ENCODE peak calls at places on chromosomes 2 and 18, in four cellular contexts. D is fibroblast of lung, C is neuronal stem cell, Q is IMR-90. F is an unnamed sample.

GRCh38 chr18:40911041-40911440 is 1044.0 kb upstream of the PIK3C3 start:
- DNase-seq in D (peak; percentile 64), C (no peak), Q (peak; percentile 79), F (no peak)

GRCh38 chr2:153105829-153106578 is 372.6 kb downstream of the RPRM start:
- DNase-seq in D (no peak), C (no peak), Q (no peak), F (no peak)

GRCh38 chr18:10927290-10927979 is 221.9 kb downstream of the PIEZO2 start:
- DNase-seq in D (peak; percentile 87), C (no peak), Q (peak; percentile 89), F (no peak)

GRCh38 chr18:42268793-42269192 is 313.8 kb downstream of the PIK3C3 start:
- DNase-seq in D (no peak), C (no peak), Q (no peak), F (no peak)

GRCh38 chr2:227079726-227080125 is 84.3 kb downstream of the COL4A4 start:
- DNase-seq in D (no peak), C (no peak), Q (peak; percentile 5), F (no peak)

GRCh38 chr18:56139372-56139771 is 499.0 kb downstream of the TXNL1 start:
- DNase-seq in D (no peak), C (no peak), Q (no peak), F (no peak)

GRCh38 chr2:127943186-127943585 is 57.4 kb upstream of the AMMECR1L start:
- DNase-seq in D (no peak), C (no peak), Q (peak; percentile 33), F (no peak)

GRCh38 chr2:105052773-105053172 is 14.9 kb downstream of the MRPS9 start:
- DNase-seq in D (no peak), C (no peak), Q (no peak), F (no peak)

GRCh38 chr2:227717687-227718567 is at the start of gene SLC19A3:
- DNase-seq in D (peak; percentile 94), C (peak; percentile 63), Q (peak; percentile 50), F (peak; percentile 4)

GRCh38 chr2:12456293-12457151 is 260.2 kb upstream of the TRIB2 start:
- DNase-seq in D (peak; percentile 100), C (no peak), Q (peak; percentile 99), F (peak; percentile 86)

GRCh38 chr2:58098254-58099096 is 51.9 kb downstream of the VRK2 start:
- DNase-seq in D (peak; percentile 65), C (no peak), Q (peak; percentile 84), F (no peak)

GRCh38 chr2:228731517-228731916 is 539.6 kb downstream of the PID1 start:
- DNase-seq in D (peak; percentile 34), C (no peak), Q (peak; percentile 68), F (peak; percentile 78)

GRCh38 chr2:55365303-55365702 is 54.4 kb downstream of the CCDC88A start:
- DNase-seq in D (no peak), C (no peak), Q (peak; percentile 0), F (no peak)

GRCh38 chr2:42063383-42064171 is 15.8 kb downstream of the PKDCC start:
- DNase-seq in D (peak; percentile 94), C (no peak), Q (peak; percentile 91), F (no peak)

GRCh38 chr2:9139491-9140443 is 66.8 kb upstream of the ASAP2 start:
- DNase-seq in D (peak; percentile 59), C (peak; percentile 63), Q (peak; percentile 54), F (no peak)

GRCh38 chr2:213149332-213149875 is 2.0 kb downstream of the IKZF2 start:
- DNase-seq in D (peak; percentile 9), C (no peak), Q (peak; percentile 11), F (no peak)

GRCh38 chr2:213151437-213152064 is at the start of gene IKZF2:
- DNase-seq in D (peak; percentile 90), C (peak; percentile 92), Q (peak; percentile 94), F (no peak)

GRCh38 chr2:213148572-213149331 is 2.7 kb downstream of the IKZF2 start:
- DNase-seq in D (no peak), C (no peak), Q (no peak), F (no peak)

GRCh38 chr2:213150315-213150951 is 979 bp downstream of the IKZF2 start:
- DNase-seq in D (peak; percentile 13), C (peak; percentile 27), Q (peak; percentile 13), F (no peak)

DNA sequence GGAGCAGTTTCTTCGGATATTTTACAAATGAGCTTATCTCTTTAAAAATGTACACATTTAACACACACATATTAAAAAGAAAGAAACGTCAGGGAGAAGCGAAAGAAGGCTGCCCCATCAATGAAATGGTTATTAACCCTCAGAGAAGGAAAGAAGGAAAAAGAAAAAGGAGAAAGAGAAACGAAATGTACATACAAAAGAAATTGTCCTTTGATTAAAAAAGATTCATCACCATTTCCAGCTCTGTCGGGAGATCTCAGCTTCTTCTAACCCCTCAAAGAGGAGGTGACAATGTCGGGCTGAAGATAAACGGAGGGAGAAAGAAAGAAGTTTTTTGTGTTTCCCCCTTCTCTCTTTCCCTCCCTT is 1.5 kb downstream of the IKZF2 start:
- DNase-seq in D (no peak), C (peak; percentile 9), Q (no peak), F (no peak)
- H2AFZ ChIP-seq in D (peak overlapping the region; percentile 52), C (peak overlapping the region; percentile 90), Q (peak overlapping the region; percentile 86), F (peak overlapping the region; percentile 61)

DNA sequence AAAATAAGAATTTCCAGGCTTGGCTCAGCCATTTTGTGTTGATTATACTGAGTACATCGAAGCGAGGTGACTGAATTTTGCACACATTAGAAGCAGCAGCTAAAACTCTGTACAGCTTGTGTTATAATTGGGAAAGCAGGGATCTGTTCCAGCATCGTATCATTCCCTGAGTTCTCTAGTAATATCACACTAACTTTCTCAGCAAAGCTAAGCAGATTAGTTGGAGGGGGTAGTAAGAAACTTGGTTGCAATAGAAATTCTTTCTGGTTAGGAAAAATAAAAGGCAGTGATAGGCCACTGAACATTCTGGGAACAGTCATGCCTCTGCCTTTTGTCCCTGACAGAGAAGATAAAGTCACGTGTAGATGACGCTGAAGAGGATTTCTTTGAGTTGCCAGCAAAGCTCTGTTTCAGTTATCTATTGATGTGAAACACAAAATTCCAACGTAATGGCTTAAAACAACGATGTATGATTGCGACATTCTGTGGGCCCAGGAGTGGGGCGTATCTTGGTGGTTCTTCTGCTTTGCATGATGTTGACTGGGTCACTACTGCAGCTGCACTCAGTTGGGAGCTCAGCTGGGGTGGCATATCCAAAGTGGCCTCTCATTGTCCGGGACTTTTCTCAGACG is 202.1 kb upstream of the MEX3C start:
- DNase-seq in D (no peak), C (no peak), Q (no peak), F (no peak)
- H2AFZ ChIP-seq in D (no peak overlapping the region), C (no peak overlapping the region), Q (no peak overlapping the region), F (no peak overlapping the region)

GRCh38 chr2:167816897-167817296 is 430.5 kb downstream of the STK39 start:
- DNase-seq in D (no peak), C (no peak), Q (no peak), F (no peak)

GRCh38 chr2:167818521-167818920 is 428.9 kb downstream of the STK39 start:
- DNase-seq in D (no peak), C (no peak), Q (no peak), F (no peak)

GRCh38 chr2:167814881-167815718 is 432.3 kb downstream of the STK39 start:
- DNase-seq in D (no peak), C (no peak), Q (no peak), F (no peak)

GRCh38 chr2:167817908-167818307 is 429.5 kb downstream of the STK39 start:
- DNase-seq in D (no peak), C (no peak), Q (no peak), F (no peak)

GRCh38 chr2:167817422-167817821 is 430.0 kb downstream of the STK39 start:
- DNase-seq in D (no peak), C (no peak), Q (no peak), F (no peak)
- H2AFZ ChIP-seq in D (no peak overlapping the region), C (no peak overlapping the region), Q (no peak overlapping the region), F (no peak overlapping the region)

GRCh38 chr18:49322770-49323490 is 137.5 kb downstream of the DYM start:
- DNase-seq in D (no peak), C (no peak), Q (no peak), F (no peak)
- H2AFZ ChIP-seq in D (no peak overlapping the region), C (no peak overlapping the region), Q (no peak overlapping the region), F (no peak overlapping the region)

DNA sequence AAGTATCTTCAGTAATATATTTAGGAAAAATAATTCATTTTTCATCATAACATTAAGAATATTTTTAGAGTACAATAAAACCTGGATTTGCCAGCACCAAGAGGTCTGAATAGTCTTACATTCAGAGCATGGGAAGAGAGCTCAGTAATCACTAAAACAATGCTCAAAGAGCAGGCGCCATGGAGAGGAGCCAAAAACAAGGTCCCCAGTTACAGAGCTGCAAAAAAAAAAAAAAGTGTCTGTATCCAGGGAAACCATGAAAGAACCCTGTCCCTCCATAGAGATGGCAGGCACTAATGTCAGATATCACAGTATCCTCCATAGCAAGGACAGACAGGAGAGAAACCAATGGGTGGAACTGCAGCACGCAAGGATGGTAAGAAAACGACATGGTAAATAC is 19.5 kb downstream of the FBXO15 start:
- DNase-seq in D (no peak), C (no peak), Q (no peak), F (no peak)
- H2AFZ ChIP-seq in D (no peak overlapping the region), C (peak overlapping the region; percentile 2), Q (no peak overlapping the region), F (no peak overlapping the region)

GRCh38 chr2:163799807-163800206 is 64.0 kb upstream of the FIGN start:
- DNase-seq in D (no peak), C (no peak), Q (no peak), F (no peak)

GRCh38 chr2:163801499-163801893 is 65.7 kb upstream of the FIGN start:
- DNase-seq in D (no peak), C (no peak), Q (no peak), F (no peak)

GRCh38 chr2:163802289-163802688 is 66.5 kb upstream of the FIGN start:
- DNase-seq in D (no peak), C (no peak), Q (no peak), F (no peak)

GRCh38 chr2:163800889-163801498 is 65.2 kb upstream of the FIGN start:
- DNase-seq in D (peak; percentile 28), C (no peak), Q (peak; percentile 33), F (no peak)
- H2AFZ ChIP-seq in D (no peak overlapping the region), C (peak overlapping the region; percentile 91), Q (peak overlapping the region; percentile 5), F (no peak overlapping the region)

DNA sequence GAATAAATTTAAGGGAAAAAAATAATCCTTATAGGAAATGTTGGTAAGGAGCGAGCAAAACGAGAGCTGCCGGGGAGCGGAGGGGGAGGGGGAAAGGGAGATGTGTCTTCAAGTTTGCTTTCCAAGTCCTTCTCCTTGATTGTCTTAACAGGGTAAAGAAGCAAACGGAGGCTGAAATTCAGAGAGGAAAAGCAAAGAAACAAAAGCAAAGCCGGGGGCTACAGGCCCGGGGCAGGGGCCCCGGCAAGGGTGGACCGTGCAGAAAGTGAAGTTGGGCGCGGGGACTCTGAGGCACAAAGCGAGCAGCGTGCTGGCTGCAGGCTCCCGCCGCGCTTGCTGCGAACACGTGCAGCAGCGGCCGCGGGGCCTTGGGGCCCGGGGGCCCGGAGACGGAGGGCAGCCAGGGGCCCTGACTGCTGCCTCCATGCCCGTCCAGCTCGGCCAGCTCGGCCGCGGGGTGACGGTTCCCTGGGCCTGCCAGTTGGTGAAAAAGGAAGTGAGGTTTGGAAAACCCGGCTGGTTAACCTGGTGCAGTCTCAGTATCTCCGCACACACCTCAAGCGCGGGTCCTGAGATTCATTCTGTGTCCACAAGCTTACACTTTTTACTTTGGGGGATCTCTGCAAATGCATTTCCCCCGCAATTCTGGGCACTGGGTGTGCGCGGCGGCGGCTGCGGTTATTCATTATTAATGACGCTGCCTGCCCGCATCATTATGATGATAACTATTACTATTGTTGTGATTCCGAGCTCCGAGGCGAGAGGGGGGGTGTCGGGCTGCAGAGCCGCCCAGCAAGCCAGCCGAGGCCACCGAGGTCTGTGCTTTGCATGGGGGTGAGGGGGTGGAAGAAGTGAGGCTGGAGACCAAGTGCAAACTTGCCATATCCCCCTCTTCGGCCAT is 4.0 kb downstream of the BCL11A start:
- DNase-seq in D (no peak), C (no peak), Q (no peak), F (no peak)
- H2AFZ ChIP-seq in D (peak overlapping the region; percentile 28), C (peak overlapping the region; percentile 94), Q (peak overlapping the region; percentile 94), F (peak overlapping the region; percentile 85)

F was measured in keratinocyte.